ENCODE peak calls at places on chromosomes 1 and 21, in eight cellular contexts. D is psoas muscle; P is ovary; Z is uterus; B is AG04450; K is esophagus squamous epithelium; Q is CD4-positive, alpha-beta T cell; F is lower lobe of right lung. T is an unnamed sample.
A peak's percentile ranks its signal among the peaks of the same experiment; 100 is the strongest.

GRCh38 chr1:36585760-36586072 is 103.0 kb upstream of the CSF3R start:
- DNase-seq in D (no peak), P (no peak), Z (no peak), B (no peak), K (no peak), Q (no peak), F (no peak), T (no peak)

GRCh38 chr1:14975119-14975518 is 178.4 kb upstream of the TMEM51 start:
- DNase-seq in D (no peak), P (no peak), Z (no peak), B (no peak), K (no peak), Q (no peak), F (no peak), T (no peak)

GRCh38 chr1:98931134-98931835 is 73.4 kb downstream of the PLPPR5 start:
- DNase-seq in D (no peak), P (no peak), Z (no peak), B (no peak), K (no peak), Q (no peak), F (no peak), T (no peak)

GRCh38 chr1:93814795-93815737 is 63.9 kb downstream of the DNTTIP2 start:
- DNase-seq in D (no peak), P (no peak), Z (no peak), B (no peak), K (no peak), Q (no peak), F (no peak), T (no peak)

GRCh38 chr1:34199927-34200326 is 23.2 kb downstream of the C1orf94 start:
- DNase-seq in D (no peak), P (no peak), Z (no peak), B (no peak), K (no peak), Q (no peak), F (no peak), T (no peak)

GRCh38 chr1:214208525-214208924 is 72.4 kb upstream of the SMYD2 start:
- DNase-seq in D (no peak), P (no peak), Z (no peak), B (no peak), K (no peak), Q (no peak), F (no peak), T (no peak)

GRCh38 chr1:54571803-54572202 is 23.8 kb downstream of the ACOT11 start:
- DNase-seq in D (no peak), P (peak; percentile 33), Z (no peak), B (no peak), K (no peak), Q (no peak), F (no peak), T (no peak)

GRCh38 chr1:31102501-31102950 is 37.0 kb upstream of the PUM1 start:
- DNase-seq in D (no peak), P (no peak), Z (no peak), B (no peak), K (no peak), Q (no peak), F (no peak), T (peak; percentile 19)

GRCh38 chr1:206646504-206646903 is 11.2 kb downstream of the DYRK3 start:
- DNase-seq in D (no peak), P (no peak), Z (no peak), B (no peak), K (no peak), Q (no peak), F (no peak), T (no peak)

GRCh38 chr1:28888915-28889314 is 25.5 kb upstream of the EPB41 start:
- DNase-seq in D (no peak), P (no peak), Z (no peak), B (no peak), K (no peak), Q (no peak), F (no peak), T (no peak)

GRCh38 chr1:160205242-160205973 is at the start of gene PEA15:
- DNase-seq in D (peak; percentile 84), P (peak; percentile 88), Z (peak; percentile 80), B (no peak), K (no peak), Q (peak; percentile 67), F (peak; percentile 79), T (peak; percentile 85)

GRCh38 chr1:181139631-181140051 is 51.1 kb downstream of the IER5 start:
- DNase-seq in D (no peak), P (no peak), Z (no peak), B (no peak), K (no peak), Q (no peak), F (no peak), T (no peak)

GRCh38 chr1:13700521-13701273 is 709 bp downstream of the PRDM2 start:
- DNase-seq in D (peak; percentile 67), P (peak; percentile 81), Z (peak; percentile 43), B (no peak), K (no peak), Q (peak; percentile 29), F (peak; percentile 72), T (peak; percentile 41)

GRCh38 chr1:224831501-224831900 is 98.0 kb upstream of the DNAH14 start:
- DNase-seq in D (no peak), P (no peak), Z (no peak), B (no peak), K (no peak), Q (no peak), F (no peak), T (no peak)

GRCh38 chr1:156813750-156814570 is 2.7 kb downstream of the SH2D2A start:
- DNase-seq in D (peak; percentile 83), P (peak; percentile 77), Z (peak; percentile 70), B (no peak), K (no peak), Q (peak; percentile 59), F (peak; percentile 81), T (peak; percentile 67)

GRCh38 chr1:159712080-159712479 is 2.3 kb downstream of the CRP start:
- DNase-seq in D (no peak), P (no peak), Z (no peak), B (no peak), K (no peak), Q (no peak), F (no peak), T (no peak)

DNA sequence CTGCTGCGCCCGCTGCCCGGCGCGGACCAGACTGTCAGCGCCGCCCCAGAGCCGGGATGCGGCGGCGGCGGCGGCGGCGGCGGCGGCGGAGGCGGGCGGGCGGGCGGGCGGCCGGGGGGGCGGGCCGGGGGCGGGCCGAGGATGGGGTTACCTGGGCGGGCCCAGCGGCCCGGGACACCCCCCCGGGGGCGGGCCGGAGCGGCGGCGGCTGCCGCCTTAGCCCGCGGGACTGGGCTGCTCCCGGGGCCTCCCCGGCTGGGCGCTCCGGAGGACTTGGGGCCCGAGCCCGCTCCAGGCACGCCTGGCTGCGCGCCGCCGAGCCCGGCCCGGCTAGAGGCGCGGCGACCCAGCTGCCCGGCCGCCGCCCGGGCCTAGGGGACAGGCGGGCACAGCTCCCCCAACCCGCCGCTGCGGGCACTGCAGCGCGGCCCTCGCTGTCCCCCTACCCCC is at the start of gene WNT4:
- DNase-seq in D (peak; percentile 64), P (peak; percentile 74), Z (peak; percentile 54), B (no peak), K (no peak), Q (peak; percentile 11), F (peak; percentile 64), T (no peak)
- H3K27me3 ChIP-seq in D (no peaks in the 10 kb centered on the region), P (no peaks in the 10 kb centered on the region), Z (no peaks in the 10 kb centered on the region), B (peaks cover 65% of the 10 kb centered on the region), K (no peaks in the 10 kb centered on the region), Q (peaks cover 54% of the 10 kb centered on the region), F (peaks cover 46% of the 10 kb centered on the region), T (peaks cover 85% of the 10 kb centered on the region)

GRCh38 chr1:42173155-42173933 is 8.8 kb upstream of the GUCA2A start:
- DNase-seq in D (peak; percentile 78), P (peak; percentile 75), Z (peak; percentile 51), B (no peak), K (no peak), Q (peak; percentile 57), F (peak; percentile 78), T (peak; percentile 70)

GRCh38 chr1:42170779-42171621 is 6.5 kb upstream of the GUCA2A start:
- DNase-seq in D (no peak), P (no peak), Z (no peak), B (no peak), K (no peak), Q (no peak), F (peak; percentile 78), T (no peak)

GRCh38 chr1:42172394-42173133 is 8.0 kb upstream of the GUCA2A start:
- DNase-seq in D (no peak), P (no peak), Z (no peak), B (no peak), K (no peak), Q (no peak), F (no peak), T (peak; percentile 64)

GRCh38 chr1:42173961-42174715 is 9.6 kb upstream of the GUCA2A start:
- DNase-seq in D (no peak), P (no peak), Z (no peak), B (no peak), K (no peak), Q (no peak), F (no peak), T (no peak)

GRCh38 chr1:42171679-42172266 is 7.2 kb upstream of the GUCA2A start:
- DNase-seq in D (no peak), P (no peak), Z (no peak), B (no peak), K (no peak), Q (no peak), F (no peak), T (no peak)
- H3K27ac ChIP-seq in D (no peak overlapping the region), P (no peak overlapping the region), Z (no peak overlapping the region), B (no peak overlapping the region), K (no peak overlapping the region), Q (no peak overlapping the region), F (no peak overlapping the region), T (peak overlapping the region; percentile 95)

GRCh38 chr21:45227735-45228134 is 60.0 kb downstream of the POFUT2 start:
- DNase-seq in D (no peak), P (no peak), Z (no peak), B (no peak), K (no peak), Q (no peak), F (no peak), T (no peak)
- TF ChIP-seq CTCF in D (no peak), P (no peak), Z (no peak), B (no peak), K (no peak), Q (no peak), F (no peak), T (no peak)

GRCh38 chr21:27023186-27023585 is 56.3 kb upstream of the ADAMTS5 start:
- DNase-seq in D (no peak), P (no peak), Z (no peak), B (no peak), K (no peak), Q (no peak), F (no peak), T (no peak)

GRCh38 chr21:27021046-27021445 is 54.2 kb upstream of the ADAMTS5 start:
- DNase-seq in D (no peak), P (no peak), Z (no peak), B (no peak), K (no peak), Q (no peak), F (no peak), T (no peak)

GRCh38 chr21:27021801-27022200 is 54.9 kb upstream of the ADAMTS5 start:
- DNase-seq in D (no peak), P (no peak), Z (no peak), B (no peak), K (no peak), Q (no peak), F (no peak), T (no peak)

DNA sequence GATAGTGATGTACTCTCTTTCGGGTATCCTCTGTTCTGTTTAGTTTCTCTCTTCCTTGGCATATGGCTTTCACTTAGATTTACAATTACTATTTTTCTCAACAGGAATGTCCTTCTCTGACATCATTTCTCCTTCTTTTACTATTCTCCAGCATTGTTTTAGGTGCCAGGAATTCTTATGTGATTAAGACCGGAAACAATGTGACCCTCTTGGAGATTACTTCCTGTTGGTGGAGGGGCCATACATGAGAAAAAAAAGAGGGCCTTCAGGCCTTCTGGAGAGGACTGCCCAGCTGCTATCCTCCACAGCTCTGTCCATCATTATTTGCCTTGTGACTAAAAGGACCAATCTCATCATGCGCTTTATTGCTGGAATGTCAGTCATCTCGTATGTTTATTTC is 50.4 kb upstream of the ADAMTS5 start:
- DNase-seq in D (no peak), P (no peak), Z (no peak), B (no peak), K (no peak), Q (no peak), F (no peak), T (no peak)
- H3K27me3 ChIP-seq in D (peaks cover 2% of the 10 kb centered on the region), P (peaks cover 2% of the 10 kb centered on the region), Z (no peaks in the 10 kb centered on the region), B (no peaks in the 10 kb centered on the region), K (no peaks in the 10 kb centered on the region), Q (no peaks in the 10 kb centered on the region), F (no peaks in the 10 kb centered on the region), T (no peaks in the 10 kb centered on the region)